ENCODE peak calls at places on chromosome 1, in four cellular contexts. One of them, this sample, is unnamed.
A peak's percentile ranks its signal among the peaks of the same experiment; 100 is the strongest.

GRCh38 chr1:183226963-183227362 is 40.9 kb downstream of the LAMC2 start:
- DNase-seq in HFFc6: no peak
- DNase-seq in H9: no peak
- DNase-seq in heart left ventricle: no peak
- DNase-seq in this sample: no peak

GRCh38 chr1:112866151-112866550 is 89.8 kb downstream of the SLC16A1 start:
- DNase-seq in HFFc6: peak; percentile 82
- DNase-seq in H9: no peak
- DNase-seq in heart left ventricle: no peak
- DNase-seq in this sample: no peak

GRCh38 chr1:172746091-172746949 is 87.4 kb downstream of the FASLG start:
- DNase-seq in HFFc6: peak; percentile 99
- DNase-seq in H9: no peak
- DNase-seq in heart left ventricle: no peak
- DNase-seq in this sample: no peak

GRCh38 chr1:22971161-22972062 is 1.3 kb downstream of the LACTBL1 start:
- DNase-seq in HFFc6: peak; percentile 3
- DNase-seq in H9: no peak
- DNase-seq in heart left ventricle: no peak
- DNase-seq in this sample: peak; percentile 51

GRCh38 chr1:51517361-51518032 is 1.6 kb downstream of the EPS15 start:
- DNase-seq in HFFc6: no peak
- DNase-seq in H9: no peak
- DNase-seq in heart left ventricle: no peak
- DNase-seq in this sample: no peak

GRCh38 chr1:10045480-10046355 is 13.0 kb downstream of the UBE4B start:
- DNase-seq in HFFc6: no peak
- DNase-seq in H9: no peak
- DNase-seq in heart left ventricle: no peak
- DNase-seq in this sample: no peak

GRCh38 chr1:44546403-44547053 is 127.8 kb downstream of the TMEM53 start:
- DNase-seq in HFFc6: no peak
- DNase-seq in H9: peak; percentile 53
- DNase-seq in heart left ventricle: no peak
- DNase-seq in this sample: peak; percentile 76

GRCh38 chr1:215682232-215682631 is 115.1 kb downstream of the KCTD3 start:
- DNase-seq in HFFc6: peak; percentile 22
- DNase-seq in H9: no peak
- DNase-seq in heart left ventricle: no peak
- DNase-seq in this sample: no peak

GRCh38 chr1:180925471-180926051 is 12.9 kb downstream of the KIAA1614 start:
- DNase-seq in HFFc6: no peak
- DNase-seq in H9: peak; percentile 62
- DNase-seq in heart left ventricle: no peak
- DNase-seq in this sample: no peak

GRCh38 chr1:109161836-109162606 is 48.1 kb downstream of the ELAPOR1 start:
- DNase-seq in HFFc6: peak; percentile 94
- DNase-seq in H9: no peak
- DNase-seq in heart left ventricle: no peak
- DNase-seq in this sample: no peak

GRCh38 chr1:35588197-35588910 is 15.2 kb downstream of the TFAP2E start:
- DNase-seq in HFFc6: no peak
- DNase-seq in H9: no peak
- DNase-seq in heart left ventricle: no peak
- DNase-seq in this sample: no peak

GRCh38 chr1:98403981-98404380 is 257.5 kb upstream of the SNX7 start:
- DNase-seq in HFFc6: no peak
- DNase-seq in H9: no peak
- DNase-seq in heart left ventricle: no peak
- DNase-seq in this sample: no peak

GRCh38 chr1:99173282-99173681 is 91.0 kb upstream of the PLPPR4 start:
- DNase-seq in HFFc6: peak; percentile 54
- DNase-seq in H9: no peak
- DNase-seq in heart left ventricle: no peak
- DNase-seq in this sample: no peak

GRCh38 chr1:90768098-90768497 is 51.0 kb upstream of the BARHL2 start:
- DNase-seq in HFFc6: no peak
- DNase-seq in H9: no peak
- DNase-seq in heart left ventricle: no peak
- DNase-seq in this sample: no peak

GRCh38 chr1:159752135-159752580 is 28.6 kb upstream of the DUSP23 start:
- DNase-seq in HFFc6: peak; percentile 8
- DNase-seq in H9: no peak
- DNase-seq in heart left ventricle: peak; percentile 71
- DNase-seq in this sample: no peak

GRCh38 chr1:67754526-67754920 is 69.5 kb downstream of the GADD45A start:
- DNase-seq in HFFc6: no peak
- DNase-seq in H9: no peak
- DNase-seq in heart left ventricle: no peak
- DNase-seq in this sample: no peak

This sample was measured in endodermal cell.